ENCODE peak calls at places on chromosomes 6 and 20, in five cellular contexts. T is stimulated activated CD8-positive, alpha-beta memory T cell treated with anti-CD3 and anti-CD28 coated beads, Interleukin-7, amount 100 ng/mL, for 4 hours; H is pons; S is kidney tubule cell; X is Calu3. A is an unnamed sample.

GRCh38 chr6:43716099-43716498 is 28.5 kb upstream of the MRPS18A start:
- DNase-seq in H (peak), X (no peak), S (no peak), T (no peak), A (no peak)

GRCh38 chr20:44123874-44124535 is 63.0 kb downstream of the JPH2 start:
- DNase-seq in H (no peak), S (no peak), T (no peak), X (no peak), A (no peak)

GRCh38 chr6:7137335-7138106 is 29.8 kb downstream of the RREB1 start:
- DNase-seq in H (peak), X (no peak), S (peak), T (peak), A (peak)

GRCh38 chr6:25882066-25882496 is 8.0 kb upstream of the SLC17A3 start:
- DNase-seq in T (peak), S (no peak), X (no peak), H (no peak), A (peak)

GRCh38 chr6:41306187-41306854 is 19.8 kb upstream of the TREM1 start:
- DNase-seq in T (no peak), X (peak), H (peak), S (peak), A (peak)

GRCh38 chr6:139296927-139297326 is 5.1 kb upstream of the TXLNB start:
- DNase-seq in S (peak), X (no peak), H (no peak), T (no peak), A (no peak)

GRCh38 chr6:34890526-34890910 is 1.5 kb downstream of the ANKS1A start:
- DNase-seq in X (no peak), T (no peak), H (peak), S (no peak), A (no peak)

GRCh38 chr20:58868795-58869194 is 16.3 kb downstream of the GNAS start:
- DNase-seq in S (no peak), X (no peak), H (no peak), T (no peak), A (no peak)

GRCh38 chr6:163897030-163897429 is 482.5 kb downstream of the QKI start:
- DNase-seq in T (no peak), S (peak), H (peak), X (no peak), A (no peak)

GRCh38 chr6:73121421-73121993 is 103.8 kb downstream of the KHDC1L start:
- DNase-seq in H (no peak), X (no peak), S (peak), T (no peak), A (no peak)

GRCh38 chr20:32557284-32557683 is 27.8 kb downstream of the NOL4L start:
- DNase-seq in S (no peak), T (no peak), X (no peak), H (no peak), A (no peak)

GRCh38 chr6:139166956-139167313 is 32.1 kb downstream of the HECA start:
- DNase-seq in T (no peak), S (no peak), X (no peak), H (no peak), A (no peak)

GRCh38 chr6:56293756-56294155 is 46.4 kb upstream of the COL21A1 start:
- DNase-seq in S (no peak), X (no peak), T (no peak), H (no peak), A (no peak)

GRCh38 chr20:3691306-3691705 is 9.5 kb upstream of the ADAM33 start:
- DNase-seq in X (no peak), S (no peak), T (no peak), H (no peak), A (no peak)

GRCh38 chr6:158703840-158704822 is 54.3 kb downstream of the SYTL3 start:
- DNase-seq in X (peak), S (peak), T (peak), H (peak), A (peak)

GRCh38 chr6:157570752-157571151 is 189.8 kb downstream of the ZDHHC14 start:
- DNase-seq in T (no peak), S (no peak), X (no peak), H (no peak), A (no peak)

GRCh38 chr20:20211274-20211987 is 156.5 kb upstream of the INSM1 start:
- DNase-seq in S (peak), H (no peak), X (no peak), T (no peak), A (no peak)

GRCh38 chr6:71072508-71072907 is 115.6 kb upstream of the B3GAT2 start:
- DNase-seq in T (no peak), X (no peak), H (no peak), S (peak), A (no peak)

GRCh38 chr20:41050361-41051019 is 21.9 kb downstream of the TOP1 start:
- DNase-seq in H (no peak), X (no peak), S (no peak), T (no peak), A (no peak)